ENCODE peak calls at places on chromosomes 6 and 20, in five cellular contexts. K is GM23248, T is heart right ventricle, A is endodermal cell, G is AG04450. X is an unnamed sample.
A peak's percentile ranks its signal among the peaks of the same experiment; 100 is the strongest.

GRCh38 chr6:41682497-41682961 is 44.3 kb downstream of the MDFI start:
- DNase-seq in K (no peak), T (peak; percentile 25), A (peak; percentile 60), G (no peak), X (no peak)

GRCh38 chr6:168121308-168121665 is 42.3 kb upstream of the FRMD1 start:
- DNase-seq in K (no peak), T (no peak), A (no peak), G (no peak), X (no peak)

GRCh38 chr20:23399568-23400241 is 21.6 kb downstream of the NAPB start:
- DNase-seq in K (peak; percentile 80), T (no peak), A (no peak), G (no peak), X (no peak)

GRCh38 chr6:151911401-151911800 is 103.9 kb downstream of the ESR1 start:
- DNase-seq in K (peak; percentile 42), T (no peak), A (no peak), G (no peak), X (peak; percentile 13)

GRCh38 chr20:1811621-1812498 is 83.3 kb upstream of the SIRPA start:
- DNase-seq in K (no peak), T (no peak), A (peak; percentile 65), G (no peak), X (no peak)

GRCh38 chr20:12153616-12154015 is 235.9 kb downstream of the BTBD3 start:
- DNase-seq in K (no peak), T (no peak), A (no peak), G (peak; percentile 6), X (peak; percentile 85)

GRCh38 chr6:74578339-74578738 is 627.5 kb downstream of the COL12A1 start:
- DNase-seq in K (peak; percentile 86), T (no peak), A (no peak), G (peak; percentile 58), X (no peak)

GRCh38 chr6:16331328-16332174 is 93.2 kb downstream of the GMPR start:
- DNase-seq in K (peak; percentile 86), T (peak; percentile 76), A (peak; percentile 78), G (no peak), X (peak; percentile 62)

GRCh38 chr6:71394001-71394432 is 105.4 kb downstream of the OGFRL1 start:
- DNase-seq in K (peak; percentile 69), T (no peak), A (no peak), G (no peak), X (no peak)

GRCh38 chr20:2671977-2672376 is 8.0 kb upstream of the IDH3B start:
- DNase-seq in K (no peak), T (no peak), A (peak; percentile 80), G (no peak), X (no peak)

GRCh38 chr6:12288211-12288618 is 1.9 kb upstream of the EDN1 start:
- DNase-seq in K (no peak), T (no peak), A (peak; percentile 45), G (no peak), X (no peak)

GRCh38 chr6:100458841-100459154 is 5.9 kb downstream of the SIM1 start:
- DNase-seq in K (no peak), T (no peak), A (no peak), G (no peak), X (no peak)

GRCh38 chr6:100456178-100456880 is 8.4 kb downstream of the SIM1 start:
- DNase-seq in K (no peak), T (no peak), A (no peak), G (no peak), X (no peak)

GRCh38 chr6:100456881-100457220 is 7.9 kb downstream of the SIM1 start:
- DNase-seq in K (no peak), T (no peak), A (no peak), G (no peak), X (no peak)

GRCh38 chr6:100459291-100459690 is 5.4 kb downstream of the SIM1 start:
- DNase-seq in K (no peak), T (no peak), A (no peak), G (no peak), X (no peak)

DNA sequence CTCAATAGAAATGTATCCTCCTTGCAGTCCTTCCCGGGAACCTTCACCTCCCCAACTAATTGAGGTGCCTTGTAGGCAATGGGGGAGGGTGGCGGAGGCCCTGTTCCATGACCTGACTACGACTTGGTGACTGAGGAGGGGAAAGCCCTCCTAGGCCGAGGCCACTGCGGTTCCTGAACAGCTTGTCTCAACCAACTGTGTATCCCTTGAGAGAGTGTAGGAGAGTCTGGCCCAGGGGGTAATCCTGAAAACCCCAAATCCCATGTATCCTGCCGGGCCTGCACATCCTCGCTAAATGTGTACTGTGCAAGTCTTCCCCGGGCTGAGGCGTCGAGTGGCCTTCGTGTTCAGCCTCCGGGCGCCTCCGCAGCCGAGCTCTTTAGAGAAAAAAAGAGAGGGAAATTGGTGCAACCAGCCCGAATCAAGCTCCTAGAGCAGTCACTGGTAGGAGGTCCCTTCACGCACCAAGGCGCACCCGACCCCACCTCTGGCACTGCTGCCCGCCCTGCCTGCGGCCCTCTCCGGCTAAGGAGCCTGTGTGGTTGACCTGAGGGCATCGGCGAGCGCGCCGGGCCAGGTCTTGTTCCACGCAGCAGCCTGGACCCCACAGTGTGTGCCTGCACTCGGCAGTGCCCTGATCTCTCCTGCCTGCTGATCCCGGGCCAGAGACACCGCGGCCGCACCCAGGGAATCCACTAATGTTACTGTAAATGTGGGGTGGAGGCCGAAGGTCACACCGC is 7.3 kb downstream of the SIM1 start:
- DNase-seq in K (no peak), T (no peak), A (peak; percentile 81), G (no peak), X (no peak)
- H3K9me3 ChIP-seq in K (no peaks in the 10 kb centered on the region), T (no peaks in the 10 kb centered on the region), A (no peaks in the 10 kb centered on the region), G (peaks cover 24% of the 10 kb centered on the region), X (peaks cover 7% of the 10 kb centered on the region)

DNA sequence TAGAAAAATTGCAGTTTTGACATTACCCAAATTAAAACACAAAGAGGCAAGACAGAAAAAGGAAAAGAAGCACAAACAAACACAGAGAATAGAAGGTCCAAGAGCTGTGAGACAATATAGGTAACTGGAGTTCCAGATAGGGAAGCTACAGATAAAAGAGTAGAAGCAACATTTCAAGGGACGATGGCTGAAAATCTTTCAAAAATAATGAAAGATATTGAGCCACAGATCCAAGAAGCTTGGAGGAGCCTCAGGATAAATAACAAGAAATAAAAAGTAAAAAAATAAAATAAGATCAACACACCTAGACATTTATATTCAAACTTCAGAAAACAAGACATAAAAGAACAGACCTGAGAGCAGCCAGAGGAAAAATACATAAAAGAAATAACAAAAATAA is 164.9 kb downstream of the FNDC1 start:
- DNase-seq in K (no peak), T (no peak), A (no peak), G (no peak), X (no peak)
- H3K9me3 ChIP-seq in K (no peaks in the 10 kb centered on the region), T (peaks cover 27% of the 10 kb centered on the region), A (peaks cover 51% of the 10 kb centered on the region), G (no peaks in the 10 kb centered on the region), X (peaks cover 11% of the 10 kb centered on the region)

DNA sequence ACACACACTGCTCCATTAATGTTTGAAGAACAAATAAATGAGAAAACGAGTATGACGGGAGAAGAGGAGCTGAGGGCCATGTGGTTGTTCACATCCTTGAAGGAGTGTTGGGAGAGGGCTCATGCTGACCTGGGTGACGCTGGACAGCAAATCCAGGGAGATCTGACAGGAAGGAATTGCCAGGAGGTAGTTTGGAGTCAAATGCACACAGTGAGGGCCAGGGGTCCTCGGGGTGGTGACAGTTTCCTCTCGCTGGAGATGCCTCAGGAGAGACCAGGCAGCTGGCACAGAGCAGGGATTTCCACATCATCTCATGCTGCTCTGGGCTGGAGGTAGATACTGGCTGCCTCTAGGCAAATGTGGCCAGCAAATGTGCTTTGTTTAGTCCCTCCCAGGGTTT is 2.0 kb upstream of the TMEM181 start:
- DNase-seq in K (no peak), T (no peak), A (no peak), G (no peak), X (no peak)
- H3K9me3 ChIP-seq in K (no peaks in the 10 kb centered on the region), T (no peaks in the 10 kb centered on the region), A (no peaks in the 10 kb centered on the region), G (no peaks in the 10 kb centered on the region), X (no peaks in the 10 kb centered on the region)

GRCh38 chr20:59788811-59789210 is 144.6 kb downstream of the SYCP2 start:
- DNase-seq in K (no peak), T (no peak), A (no peak), G (no peak), X (no peak)

GRCh38 chr20:59785986-59786753 is 147.3 kb downstream of the SYCP2 start:
- DNase-seq in K (no peak), T (no peak), A (peak; percentile 32), G (no peak), X (no peak)

GRCh38 chr20:59787186-59787890 is 146.1 kb downstream of the SYCP2 start:
- DNase-seq in K (no peak), T (no peak), A (no peak), G (no peak), X (no peak)

GRCh38 chr20:59789641-59790040 is 143.8 kb downstream of the SYCP2 start:
- DNase-seq in K (no peak), T (no peak), A (no peak), G (no peak), X (no peak)

DNA sequence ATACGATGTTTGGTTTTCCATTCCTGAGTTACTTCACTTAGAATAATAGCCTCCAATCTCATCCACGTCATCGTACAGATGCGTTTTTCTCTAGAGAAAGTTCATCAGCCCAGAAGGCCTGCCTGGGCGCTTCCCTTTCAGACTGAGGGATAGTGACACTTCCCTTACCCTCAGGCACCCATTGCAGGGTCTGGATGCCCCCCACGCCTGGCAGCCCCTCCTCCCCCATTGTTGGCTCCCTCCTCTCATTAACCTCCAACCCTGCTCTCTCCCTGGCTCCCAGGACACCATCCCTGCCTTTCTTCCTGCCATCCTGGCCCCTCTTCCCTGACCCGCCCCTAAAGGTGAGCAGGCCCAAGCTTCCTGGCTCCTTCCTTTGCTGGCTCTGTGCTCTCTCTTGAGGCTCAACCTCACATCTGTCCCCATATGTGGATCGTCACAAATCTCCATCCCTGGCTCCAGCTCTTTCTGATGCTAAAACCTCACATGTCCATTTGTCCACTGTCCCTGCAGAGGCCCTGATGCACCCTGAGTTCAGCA is 145.2 kb downstream of the SYCP2 start:
- DNase-seq in K (no peak), T (no peak), A (no peak), G (no peak), X (no peak)
- H3K9me3 ChIP-seq in K (no peaks in the 10 kb centered on the region), T (peaks cover 12% of the 10 kb centered on the region), A (peaks cover 4% of the 10 kb centered on the region), G (no peaks in the 10 kb centered on the region), X (peaks cover 4% of the 10 kb centered on the region)

DNA sequence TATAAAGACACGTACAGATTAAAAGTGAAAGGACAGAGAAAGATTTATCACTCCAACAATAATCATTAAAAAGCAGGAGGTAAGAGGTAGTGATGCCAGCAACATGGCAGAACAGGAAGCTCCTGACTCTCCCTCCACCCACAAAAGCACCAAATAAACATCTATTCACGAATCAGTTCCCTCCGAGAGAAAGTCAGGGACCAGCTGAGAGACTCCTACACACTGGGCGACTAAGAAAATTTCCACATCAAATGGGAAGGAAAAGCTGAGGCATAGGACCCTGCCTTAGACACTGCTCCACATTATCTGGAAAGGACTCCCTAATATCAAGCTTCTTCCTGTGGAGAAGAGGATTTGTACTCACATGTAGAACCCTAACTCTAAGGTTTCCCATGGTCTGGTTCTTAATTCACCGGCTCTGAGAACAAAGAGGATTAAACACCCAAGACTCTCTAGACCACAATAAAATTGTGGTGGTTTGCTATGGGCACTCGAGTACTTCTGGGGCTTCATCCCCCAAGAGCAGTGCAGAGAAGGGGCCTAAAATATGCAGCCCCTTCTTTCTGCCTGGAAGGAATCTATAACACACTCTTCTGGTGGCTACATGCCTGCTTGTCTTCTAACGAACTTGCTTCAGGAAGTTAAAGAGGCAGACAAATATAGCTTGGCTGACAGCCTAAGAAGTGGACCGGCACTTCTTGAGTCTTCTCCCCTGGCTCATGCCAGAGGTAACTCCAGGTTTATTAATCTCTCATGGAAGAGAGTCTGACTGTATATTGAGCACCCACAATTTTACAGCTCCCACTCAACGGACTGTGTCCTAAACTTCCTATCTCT is 29.4 kb upstream of the ASF1A start:
- DNase-seq in K (no peak), T (no peak), A (no peak), G (no peak), X (no peak)
- H3K9me3 ChIP-seq in K (no peaks in the 10 kb centered on the region), T (no peaks in the 10 kb centered on the region), A (peaks cover 26% of the 10 kb centered on the region), G (peaks cover 6% of the 10 kb centered on the region), X (peaks cover 2% of the 10 kb centered on the region)

GRCh38 chr20:59784365-59785117 is 148.9 kb downstream of the SYCP2 start:
- DNase-seq in K (no peak), T (no peak), A (peak; percentile 36), G (no peak), X (no peak)
- H3K9me3 ChIP-seq in K (no peaks in the 10 kb centered on the region), T (no peaks in the 10 kb centered on the region), A (peaks cover 4% of the 10 kb centered on the region), G (no peaks in the 10 kb centered on the region), X (no peaks in the 10 kb centered on the region)

X was measured in MG63.